ENCODE peak calls at places on chromosome 16, in six cellular contexts. One of them, this sample, is unnamed.

GRCh38 chr16:28309811-28310311 is 17.5 kb downstream of the SBK1 start:
- DNase-seq in GM12891: no peak
- DNase-seq in K562: no peak
- DNase-seq in GM12878: no peak
- DNase-seq in H1: no peak
- DNase-seq in HepG2: no peak
- DNase-seq in this sample: no peak

GRCh38 chr16:64131423-64131822 is 990.4 kb downstream of the CDH11 start:
- DNase-seq in HepG2: no peak
- DNase-seq in K562: no peak
- DNase-seq in H1: no peak
- DNase-seq in GM12891: no peak
- DNase-seq in GM12878: no peak
- DNase-seq in this sample: no peak

GRCh38 chr16:78211951-78212350 is 112.5 kb downstream of the WWOX start:
- DNase-seq in GM12891: no peak
- DNase-seq in HepG2: no peak
- DNase-seq in H1: no peak
- DNase-seq in GM12878: no peak
- DNase-seq in K562: no peak
- DNase-seq in this sample: no peak

GRCh38 chr16:4257646-4258556 is 14.9 kb downstream of the TFAP4 start:
- DNase-seq in K562: no peak
- DNase-seq in H1: no peak
- DNase-seq in HepG2: no peak
- DNase-seq in GM12891: no peak
- DNase-seq in GM12878: no peak
- DNase-seq in this sample: no peak

GRCh38 chr16:4200000-4200780 is 41.7 kb downstream of the SRL start:
- DNase-seq in HepG2: peak
- DNase-seq in H1: no peak
- DNase-seq in GM12878: no peak
- DNase-seq in GM12891: no peak
- DNase-seq in K562: peak
- DNase-seq in this sample: no peak

GRCh38 chr16:9534759-9535158 is 443.3 kb downstream of the HAPSTR1 start:
- DNase-seq in H1: no peak
- DNase-seq in GM12891: no peak
- DNase-seq in K562: no peak
- DNase-seq in HepG2: no peak
- DNase-seq in GM12878: no peak
- DNase-seq in this sample: no peak

GRCh38 chr16:86302710-86303109 is 207.6 kb upstream of the FOXF1 start:
- DNase-seq in GM12891: no peak
- DNase-seq in GM12878: no peak
- DNase-seq in H1: no peak
- DNase-seq in HepG2: no peak
- DNase-seq in K562: no peak
- DNase-seq in this sample: no peak

GRCh38 chr16:66484453-66485213 is 57.5 kb downstream of the BEAN1 start:
- DNase-seq in HepG2: no peak
- DNase-seq in GM12891: no peak
- DNase-seq in K562: no peak
- DNase-seq in GM12878: no peak
- DNase-seq in H1: no peak
- DNase-seq in this sample: no peak

GRCh38 chr16:86217891-86218270 is 292.4 kb upstream of the FOXF1 start:
- DNase-seq in GM12891: no peak
- DNase-seq in HepG2: no peak
- DNase-seq in GM12878: no peak
- DNase-seq in K562: no peak
- DNase-seq in H1: no peak
- DNase-seq in this sample: no peak

GRCh38 chr16:68644715-68645493 is at the start of gene CDH3:
- DNase-seq in GM12878: no peak
- DNase-seq in H1: peak
- DNase-seq in HepG2: no peak
- DNase-seq in K562: no peak
- DNase-seq in GM12891: peak
- DNase-seq in this sample: no peak

GRCh38 chr16:19488213-19488640 is 33.7 kb downstream of the GDE1 start:
- DNase-seq in HepG2: no peak
- DNase-seq in GM12878: no peak
- DNase-seq in H1: no peak
- DNase-seq in K562: peak
- DNase-seq in GM12891: no peak
- DNase-seq in this sample: no peak

GRCh38 chr16:58499615-58500328 is at the start of gene NDRG4:
- DNase-seq in H1: peak
- DNase-seq in GM12878: no peak
- DNase-seq in GM12891: no peak
- DNase-seq in K562: peak
- DNase-seq in HepG2: peak
- DNase-seq in this sample: peak

GRCh38 chr16:30927789-30928378 is 4.5 kb downstream of the FBXL19 start:
- DNase-seq in GM12891: peak
- DNase-seq in HepG2: peak
- DNase-seq in H1: peak
- DNase-seq in GM12878: peak
- DNase-seq in K562: peak
- DNase-seq in this sample: peak

GRCh38 chr16:73956592-73957495 is 339.8 kb upstream of the PSMD7 start:
- DNase-seq in HepG2: peak
- DNase-seq in H1: no peak
- DNase-seq in GM12891: peak
- DNase-seq in K562: peak
- DNase-seq in GM12878: peak
- DNase-seq in this sample: peak

GRCh38 chr16:69535123-69536050 is 30.4 kb upstream of the NFAT5 start:
- DNase-seq in HepG2: no peak
- DNase-seq in K562: no peak
- DNase-seq in H1: no peak
- DNase-seq in GM12891: no peak
- DNase-seq in GM12878: no peak
- DNase-seq in this sample: no peak

GRCh38 chr16:47247691-47248090 is 103.9 kb upstream of the NETO2 start:
- DNase-seq in GM12891: no peak
- DNase-seq in K562: no peak
- DNase-seq in H1: no peak
- DNase-seq in GM12878: no peak
- DNase-seq in HepG2: no peak
- DNase-seq in this sample: no peak

GRCh38 chr16:46947900-46948547 is 25.4 kb downstream of the DNAJA2 start:
- DNase-seq in GM12878: peak
- DNase-seq in K562: peak
- DNase-seq in HepG2: peak
- DNase-seq in H1: no peak
- DNase-seq in GM12891: no peak
- DNase-seq in this sample: no peak

GRCh38 chr16:761580-761979 is 1.0 kb downstream of the MSLN start:
- DNase-seq in K562: no peak
- DNase-seq in GM12878: no peak
- DNase-seq in GM12891: no peak
- DNase-seq in HepG2: no peak
- DNase-seq in H1: no peak
- DNase-seq in this sample: no peak

GRCh38 chr16:82135844-82136243 is 34.2 kb downstream of the MPHOSPH6 start:
- DNase-seq in H1: no peak
- DNase-seq in K562: no peak
- DNase-seq in HepG2: peak
- DNase-seq in GM12891: no peak
- DNase-seq in GM12878: no peak
- DNase-seq in this sample: no peak

GRCh38 chr16:54936086-54936978 is 5.7 kb downstream of the IRX5 start:
- DNase-seq in K562: no peak
- DNase-seq in GM12891: no peak
- DNase-seq in H1: no peak
- DNase-seq in GM12878: no peak
- DNase-seq in HepG2: no peak
- DNase-seq in this sample: no peak

GRCh38 chr16:69123894-69124293 is 8.5 kb downstream of the CHTF8 start:
- DNase-seq in HepG2: peak
- DNase-seq in GM12891: peak
- DNase-seq in K562: peak
- DNase-seq in H1: no peak
- DNase-seq in GM12878: no peak
- DNase-seq in this sample: no peak

GRCh38 chr16:69927056-69927757 is 23.9 kb upstream of the CLEC18A start:
- DNase-seq in H1: no peak
- DNase-seq in GM12891: no peak
- DNase-seq in K562: no peak
- DNase-seq in GM12878: no peak
- DNase-seq in HepG2: peak
- DNase-seq in this sample: no peak

GRCh38 chr16:51419768-51420167 is 268.7 kb upstream of the SALL1 start:
- DNase-seq in GM12891: no peak
- DNase-seq in HepG2: no peak
- DNase-seq in GM12878: no peak
- DNase-seq in H1: no peak
- DNase-seq in K562: no peak
- DNase-seq in this sample: no peak

GRCh38 chr16:84607694-84608093 is 10.2 kb downstream of the COTL1 start:
- DNase-seq in GM12878: no peak
- DNase-seq in HepG2: no peak
- DNase-seq in H1: no peak
- DNase-seq in K562: peak
- DNase-seq in GM12891: no peak
- DNase-seq in this sample: no peak

GRCh38 chr16:8962393-8963009 is 1.2 kb downstream of the USP7 start:
- DNase-seq in HepG2: no peak
- DNase-seq in GM12891: no peak
- DNase-seq in K562: peak
- DNase-seq in H1: no peak
- DNase-seq in GM12878: no peak
- DNase-seq in this sample: peak

GRCh38 chr16:22007509-22008214 is at the start of gene MOSMO:
- DNase-seq in HepG2: peak
- DNase-seq in GM12878: no peak
- DNase-seq in GM12891: peak
- DNase-seq in K562: peak
- DNase-seq in H1: no peak
- DNase-seq in this sample: peak
- TF ChIP-seq POLR2AphosphoS5 in HepG2: no peak
- TF ChIP-seq POLR2AphosphoS5 in GM12878: no peak
- TF ChIP-seq POLR2AphosphoS5 in GM12891: no peak
- TF ChIP-seq POLR2AphosphoS5 in K562: no peak
- TF ChIP-seq POLR2AphosphoS5 in H1: no peak
- TF ChIP-seq POLR2AphosphoS5 in this sample: no peak

DNA sequence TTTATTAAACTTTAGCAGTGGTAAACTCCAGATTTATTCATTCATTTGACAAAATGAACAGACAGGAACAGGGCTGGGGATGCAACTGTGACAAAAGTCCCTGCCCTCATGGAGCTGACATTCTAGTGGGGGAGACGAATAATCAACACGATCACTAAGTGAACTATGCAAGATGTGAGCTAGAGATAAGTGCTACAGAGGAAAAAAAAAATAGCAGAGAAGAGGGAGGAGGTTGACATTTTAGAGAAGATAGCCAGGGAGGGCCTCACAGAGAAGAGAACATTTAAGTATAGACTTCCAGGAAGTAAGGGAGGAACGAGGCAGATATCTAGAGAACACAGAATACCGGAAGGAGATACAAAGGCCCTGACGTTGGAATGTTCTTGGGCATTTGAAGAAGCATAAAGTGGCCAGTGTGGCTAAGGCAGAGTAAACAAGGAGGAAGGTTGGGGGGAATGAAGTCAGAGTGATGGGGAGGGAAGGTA is 17.9 kb upstream of the AP1G1 start:
- DNase-seq in HepG2: no peak
- DNase-seq in K562: peak
- DNase-seq in GM12891: no peak
- DNase-seq in GM12878: no peak
- DNase-seq in H1: no peak
- DNase-seq in this sample: no peak
- TF ChIP-seq TAF1 in HepG2: no peak
- TF ChIP-seq TAF1 in K562: no peak
- TF ChIP-seq TAF1 in GM12891: no peak
- TF ChIP-seq TAF1 in GM12878: no peak
- TF ChIP-seq TAF1 in H1: no peak
- TF ChIP-seq TAF1 in this sample: no peak

DNA sequence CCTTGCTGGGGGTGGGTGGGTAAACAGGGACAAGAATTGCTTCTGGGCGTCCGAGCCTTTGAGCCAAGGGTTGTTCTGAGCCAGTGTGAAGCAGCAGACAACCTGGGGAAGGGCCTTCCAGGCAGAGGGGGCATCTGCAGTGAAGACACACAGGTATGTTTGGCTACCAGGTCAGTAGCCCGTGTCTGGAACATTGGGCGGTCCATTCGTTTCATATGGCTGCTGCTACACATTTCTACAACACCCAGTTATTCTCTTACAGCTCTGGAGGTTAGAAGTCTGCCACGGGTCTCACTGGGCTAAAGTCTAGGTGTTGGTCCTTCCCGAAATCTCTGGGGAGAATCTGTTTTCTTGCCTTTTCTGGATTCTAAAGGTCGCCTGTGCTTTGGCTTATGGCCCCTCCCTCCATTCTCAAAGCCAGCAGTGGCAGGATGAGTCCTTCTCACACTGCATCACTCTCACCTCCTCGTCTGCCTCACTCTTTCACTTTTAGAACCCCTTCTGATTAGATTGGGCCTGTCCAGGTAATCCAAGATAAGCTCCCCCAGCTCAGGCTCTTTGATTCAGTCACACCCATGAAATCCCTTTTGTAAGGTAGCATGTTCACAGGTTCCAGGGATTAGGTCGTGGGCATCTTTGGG is 136.1 kb downstream of the CLEC16A start:
- DNase-seq in H1: no peak
- DNase-seq in K562: no peak
- DNase-seq in GM12878: no peak
- DNase-seq in HepG2: no peak
- DNase-seq in GM12891: no peak
- DNase-seq in this sample: no peak
- TF ChIP-seq POLR2A in H1: no peak
- TF ChIP-seq POLR2A in K562: no peak
- TF ChIP-seq POLR2A in GM12878: no peak
- TF ChIP-seq POLR2A in HepG2: no peak
- TF ChIP-seq POLR2A in GM12891: no peak
- TF ChIP-seq POLR2A in this sample: no peak

GRCh38 chr16:89033304-89033703 is 56.3 kb upstream of the CBFA2T3 start:
- DNase-seq in GM12878: no peak
- DNase-seq in H1: no peak
- DNase-seq in GM12891: no peak
- DNase-seq in K562: no peak
- DNase-seq in HepG2: no peak
- DNase-seq in this sample: no peak
- TF ChIP-seq POLR2AphosphoS5 in GM12878: no peak
- TF ChIP-seq POLR2AphosphoS5 in H1: no peak
- TF ChIP-seq POLR2AphosphoS5 in GM12891: no peak
- TF ChIP-seq POLR2AphosphoS5 in K562: no peak
- TF ChIP-seq POLR2AphosphoS5 in HepG2: no peak
- TF ChIP-seq POLR2AphosphoS5 in this sample: no peak

This sample was measured in GM12892.